ENCODE peak calls at places on chromosomes 2 and 18, in ten cellular contexts. One of them, this sample, is unnamed.

GRCh38 chr18:5068856-5069255 is 128.2 kb downstream of the AKAIN1 start:
- DNase-seq in astrocyte: peak; percentile 15
- DNase-seq in stomach: no peak
- DNase-seq in hepatocyte: no peak
- DNase-seq in choroid plexus epithelial cell: no peak
- DNase-seq in heart right ventricle: no peak
- DNase-seq in Calu3: no peak
- DNase-seq in Caco-2: no peak
- DNase-seq in fibroblast of mammary gland: no peak
- DNase-seq in Peyer's patch: no peak
- DNase-seq in this sample: no peak

GRCh38 chr2:160157861-160158813 is 41.9 kb downstream of the ITGB6 start:
- DNase-seq in astrocyte: peak; percentile 67
- DNase-seq in stomach: no peak
- DNase-seq in hepatocyte: peak; percentile 47
- DNase-seq in choroid plexus epithelial cell: peak; percentile 64
- DNase-seq in heart right ventricle: no peak
- DNase-seq in Calu3: no peak
- DNase-seq in Caco-2: peak; percentile 46
- DNase-seq in fibroblast of mammary gland: peak; percentile 14
- DNase-seq in Peyer's patch: no peak
- DNase-seq in this sample: no peak

GRCh38 chr2:37561615-37562569 is 109.5 kb downstream of the CDC42EP3 start:
- DNase-seq in astrocyte: peak; percentile 98
- DNase-seq in stomach: no peak
- DNase-seq in hepatocyte: peak; percentile 20
- DNase-seq in choroid plexus epithelial cell: peak; percentile 96
- DNase-seq in heart right ventricle: no peak
- DNase-seq in Calu3: peak; percentile 75
- DNase-seq in Caco-2: peak; percentile 49
- DNase-seq in fibroblast of mammary gland: peak; percentile 91
- DNase-seq in Peyer's patch: no peak
- DNase-seq in this sample: no peak

GRCh38 chr18:59502222-59502898 is 143.3 kb upstream of the LMAN1 start:
- DNase-seq in astrocyte: peak; percentile 85
- DNase-seq in stomach: no peak
- DNase-seq in hepatocyte: peak; percentile 81
- DNase-seq in choroid plexus epithelial cell: peak; percentile 95
- DNase-seq in heart right ventricle: peak; percentile 65
- DNase-seq in Calu3: no peak
- DNase-seq in Caco-2: peak; percentile 28
- DNase-seq in fibroblast of mammary gland: peak; percentile 97
- DNase-seq in Peyer's patch: no peak
- DNase-seq in this sample: no peak

GRCh38 chr2:136238214-136238551 is 120.2 kb upstream of the CXCR4 start:
- DNase-seq in astrocyte: peak; percentile 56
- DNase-seq in stomach: no peak
- DNase-seq in hepatocyte: no peak
- DNase-seq in choroid plexus epithelial cell: peak; percentile 30
- DNase-seq in heart right ventricle: no peak
- DNase-seq in Calu3: no peak
- DNase-seq in Caco-2: no peak
- DNase-seq in fibroblast of mammary gland: peak; percentile 71
- DNase-seq in Peyer's patch: no peak
- DNase-seq in this sample: no peak

GRCh38 chr2:26692814-26693286 is 328 bp downstream of the KCNK3 start:
- DNase-seq in astrocyte: peak; percentile 50
- DNase-seq in stomach: no peak
- DNase-seq in hepatocyte: no peak
- DNase-seq in choroid plexus epithelial cell: peak; percentile 26
- DNase-seq in heart right ventricle: no peak
- DNase-seq in Calu3: no peak
- DNase-seq in Caco-2: no peak
- DNase-seq in fibroblast of mammary gland: peak; percentile 3
- DNase-seq in Peyer's patch: no peak
- DNase-seq in this sample: no peak

GRCh38 chr2:199659207-199659606 is 191.8 kb downstream of the FTCDNL1 start:
- DNase-seq in astrocyte: peak; percentile 24
- DNase-seq in stomach: no peak
- DNase-seq in hepatocyte: peak; percentile 61
- DNase-seq in choroid plexus epithelial cell: peak; percentile 18
- DNase-seq in heart right ventricle: peak; percentile 18
- DNase-seq in Calu3: no peak
- DNase-seq in Caco-2: peak; percentile 45
- DNase-seq in fibroblast of mammary gland: peak; percentile 28
- DNase-seq in Peyer's patch: no peak
- DNase-seq in this sample: peak; percentile 63

GRCh38 chr18:991441-991840 is 86.8 kb downstream of the ADCYAP1 start:
- DNase-seq in astrocyte: no peak
- DNase-seq in stomach: no peak
- DNase-seq in hepatocyte: no peak
- DNase-seq in choroid plexus epithelial cell: no peak
- DNase-seq in heart right ventricle: no peak
- DNase-seq in Calu3: no peak
- DNase-seq in Caco-2: no peak
- DNase-seq in fibroblast of mammary gland: no peak
- DNase-seq in Peyer's patch: no peak
- DNase-seq in this sample: no peak

GRCh38 chr2:39597309-39597708 is 68.4 kb upstream of the TMEM178A start:
- DNase-seq in astrocyte: no peak
- DNase-seq in stomach: no peak
- DNase-seq in hepatocyte: no peak
- DNase-seq in choroid plexus epithelial cell: no peak
- DNase-seq in heart right ventricle: no peak
- DNase-seq in Calu3: no peak
- DNase-seq in Caco-2: no peak
- DNase-seq in fibroblast of mammary gland: no peak
- DNase-seq in Peyer's patch: no peak
- DNase-seq in this sample: no peak
- TF ChIP-seq CTCF in astrocyte: no peak
- TF ChIP-seq CTCF in stomach: no peak
- TF ChIP-seq CTCF in hepatocyte: no peak
- TF ChIP-seq CTCF in choroid plexus epithelial cell: no peak
- TF ChIP-seq CTCF in heart right ventricle: no peak
- TF ChIP-seq CTCF in Calu3: no peak
- TF ChIP-seq CTCF in Caco-2: no peak
- TF ChIP-seq CTCF in fibroblast of mammary gland: no peak
- TF ChIP-seq CTCF in Peyer's patch: no peak
- TF ChIP-seq CTCF in this sample: no peak

GRCh38 chr2:52079602-52080001 is 1047.7 kb upstream of the NRXN1 start:
- DNase-seq in astrocyte: no peak
- DNase-seq in stomach: no peak
- DNase-seq in hepatocyte: no peak
- DNase-seq in choroid plexus epithelial cell: no peak
- DNase-seq in heart right ventricle: no peak
- DNase-seq in Calu3: no peak
- DNase-seq in Caco-2: no peak
- DNase-seq in fibroblast of mammary gland: no peak
- DNase-seq in Peyer's patch: no peak
- DNase-seq in this sample: no peak
- TF ChIP-seq CTCF in astrocyte: no peak
- TF ChIP-seq CTCF in stomach: no peak
- TF ChIP-seq CTCF in hepatocyte: no peak
- TF ChIP-seq CTCF in choroid plexus epithelial cell: no peak
- TF ChIP-seq CTCF in heart right ventricle: no peak
- TF ChIP-seq CTCF in Calu3: no peak
- TF ChIP-seq CTCF in Caco-2: no peak
- TF ChIP-seq CTCF in fibroblast of mammary gland: no peak
- TF ChIP-seq CTCF in Peyer's patch: no peak
- TF ChIP-seq CTCF in this sample: no peak

DNA sequence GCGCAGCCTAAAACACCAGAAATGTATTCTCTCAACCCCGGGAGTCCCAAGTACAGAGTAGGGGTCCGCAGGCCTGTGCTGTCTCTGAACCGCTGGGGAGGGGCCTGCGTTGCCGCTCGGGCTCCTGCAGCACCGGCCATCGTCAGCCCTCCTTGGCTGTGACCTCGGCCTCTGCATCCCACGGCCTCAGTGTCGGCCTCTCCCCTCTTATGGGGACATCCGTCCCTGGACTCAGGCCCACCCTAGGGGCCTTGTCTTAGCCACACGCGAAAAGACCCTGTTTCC is 50.5 kb downstream of the KCNG2 start:
- DNase-seq in astrocyte: no peak
- DNase-seq in stomach: no peak
- DNase-seq in hepatocyte: no peak
- DNase-seq in choroid plexus epithelial cell: no peak
- DNase-seq in heart right ventricle: no peak
- DNase-seq in Calu3: no peak
- DNase-seq in Caco-2: no peak
- DNase-seq in fibroblast of mammary gland: no peak
- DNase-seq in Peyer's patch: no peak
- DNase-seq in this sample: no peak
- TF ChIP-seq CTCF in astrocyte: no peak
- TF ChIP-seq CTCF in stomach: no peak
- TF ChIP-seq CTCF in hepatocyte: no peak
- TF ChIP-seq CTCF in choroid plexus epithelial cell: no peak
- TF ChIP-seq CTCF in heart right ventricle: no peak
- TF ChIP-seq CTCF in Calu3: no peak
- TF ChIP-seq CTCF in Caco-2: no peak
- TF ChIP-seq CTCF in fibroblast of mammary gland: no peak
- TF ChIP-seq CTCF in Peyer's patch: no peak
- TF ChIP-seq CTCF in this sample: no peak

GRCh38 chr2:96265840-96266569 is at the start of the genes CIAO1 and TMEM127:
- DNase-seq in astrocyte: peak; percentile 95
- DNase-seq in stomach: peak; percentile 99
- DNase-seq in hepatocyte: peak; percentile 99
- DNase-seq in choroid plexus epithelial cell: peak; percentile 99
- DNase-seq in heart right ventricle: peak; percentile 98
- DNase-seq in Calu3: peak; percentile 98
- DNase-seq in Caco-2: peak; percentile 99
- DNase-seq in fibroblast of mammary gland: peak; percentile 96
- DNase-seq in Peyer's patch: peak; percentile 99
- DNase-seq in this sample: peak; percentile 95

GRCh38 chr2:96264086-96264485 is 1.7 kb downstream of the TMEM127 start:
- DNase-seq in astrocyte: no peak
- DNase-seq in stomach: no peak
- DNase-seq in hepatocyte: no peak
- DNase-seq in choroid plexus epithelial cell: peak; percentile 45
- DNase-seq in heart right ventricle: no peak
- DNase-seq in Calu3: no peak
- DNase-seq in Caco-2: no peak
- DNase-seq in fibroblast of mammary gland: peak; percentile 34
- DNase-seq in Peyer's patch: no peak
- DNase-seq in this sample: no peak

GRCh38 chr2:96265349-96265839 is 403 bp downstream of the TMEM127 start:
- DNase-seq in astrocyte: no peak
- DNase-seq in stomach: peak; percentile 36
- DNase-seq in hepatocyte: peak; percentile 63
- DNase-seq in choroid plexus epithelial cell: no peak
- DNase-seq in heart right ventricle: peak; percentile 72
- DNase-seq in Calu3: peak; percentile 43
- DNase-seq in Caco-2: peak; percentile 68
- DNase-seq in fibroblast of mammary gland: no peak
- DNase-seq in Peyer's patch: peak; percentile 75
- DNase-seq in this sample: peak; percentile 42

GRCh38 chr2:96262306-96262705 is 3.5 kb downstream of the TMEM127 start:
- DNase-seq in astrocyte: no peak
- DNase-seq in stomach: no peak
- DNase-seq in hepatocyte: no peak
- DNase-seq in choroid plexus epithelial cell: no peak
- DNase-seq in heart right ventricle: no peak
- DNase-seq in Calu3: no peak
- DNase-seq in Caco-2: no peak
- DNase-seq in fibroblast of mammary gland: no peak
- DNase-seq in Peyer's patch: no peak
- DNase-seq in this sample: no peak

DNA sequence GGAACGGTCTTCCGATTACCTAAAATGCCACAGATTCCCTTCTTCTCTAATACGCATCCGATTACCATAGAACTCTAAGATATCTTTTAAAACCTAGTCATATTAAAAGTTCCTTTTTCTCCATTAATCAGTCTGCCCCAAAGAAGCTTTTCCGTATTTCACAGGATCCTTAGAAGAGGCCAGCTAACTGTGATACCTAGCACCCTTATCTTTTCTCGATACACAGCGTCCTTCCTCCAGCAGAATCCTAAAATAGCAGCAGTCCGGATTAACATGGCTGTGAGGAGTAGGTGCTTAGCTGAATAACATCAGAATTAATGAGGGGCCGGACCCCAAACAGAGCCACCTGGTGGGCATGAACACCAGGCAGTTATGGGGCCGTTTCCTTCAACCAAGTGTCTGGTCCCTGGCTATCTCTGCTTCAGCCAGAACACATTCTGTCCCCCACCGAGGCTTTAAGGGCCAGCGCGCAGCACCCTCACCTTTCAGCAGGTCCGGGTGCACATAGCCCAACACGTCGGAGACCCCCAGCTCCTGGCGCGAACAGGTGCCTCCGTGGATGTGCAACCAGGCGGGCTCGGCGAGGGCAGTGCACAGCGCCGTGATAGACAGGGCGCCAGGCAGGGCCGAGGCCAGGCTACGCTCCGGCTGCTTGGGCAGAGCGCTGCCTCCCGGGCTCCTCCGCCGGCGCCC is 995 bp downstream of the TMEM127 start:
- DNase-seq in astrocyte: peak; percentile 14
- DNase-seq in stomach: no peak
- DNase-seq in hepatocyte: peak; percentile 56
- DNase-seq in choroid plexus epithelial cell: peak; percentile 66
- DNase-seq in heart right ventricle: peak; percentile 36
- DNase-seq in Calu3: peak; percentile 46
- DNase-seq in Caco-2: no peak
- DNase-seq in fibroblast of mammary gland: peak; percentile 28
- DNase-seq in Peyer's patch: peak; percentile 64
- DNase-seq in this sample: peak; percentile 28
- TF ChIP-seq CTCF in astrocyte: peak; percentile 45
- TF ChIP-seq CTCF in stomach: no peak
- TF ChIP-seq CTCF in hepatocyte: peak; percentile 59
- TF ChIP-seq CTCF in choroid plexus epithelial cell: peak; percentile 73
- TF ChIP-seq CTCF in heart right ventricle: peak; percentile 55
- TF ChIP-seq CTCF in Calu3: no peak
- TF ChIP-seq CTCF in Caco-2: peak; percentile 44
- TF ChIP-seq CTCF in fibroblast of mammary gland: peak; percentile 32
- TF ChIP-seq CTCF in Peyer's patch: peak; percentile 18
- TF ChIP-seq CTCF in this sample: peak; percentile 59

This sample was measured in neural crest cell.